ENCODE peak calls at places on chromosomes 7 and 10, in six cellular contexts. Z is lower leg skin; A is ovary; N is fibroblast of the aortic adventitia; Y is AG09309; R is CD4-positive, alpha-beta T cell. Q is an unnamed sample.
A peak's percentile ranks its signal among the peaks of the same experiment; 100 is the strongest.

GRCh38 chr7:27346531-27347260 is 104.1 kb downstream of the EVX1 start:
- DNase-seq in Z (peak; percentile 39), A (peak; percentile 47), N (peak; percentile 32), Y (peak; percentile 74), R (no peak), Q (no peak)

GRCh38 chr7:82268632-82269031 is 174.9 kb downstream of the CACNA2D1 start:
- DNase-seq in Z (no peak), A (no peak), N (peak; percentile 25), Y (no peak), R (no peak), Q (no peak)

GRCh38 chr10:73433538-73433867 is at the start of gene MSS51:
- DNase-seq in Z (no peak), A (no peak), N (no peak), Y (no peak), R (no peak), Q (no peak)

GRCh38 chr7:125253454-125254182 is 324.0 kb upstream of the POT1 start:
- DNase-seq in Z (no peak), A (no peak), N (no peak), Y (no peak), R (no peak), Q (no peak)

GRCh38 chr7:80833289-80834104 is 85.4 kb downstream of the SEMA3C start:
- DNase-seq in Z (no peak), A (no peak), N (peak; percentile 52), Y (no peak), R (no peak), Q (no peak)

GRCh38 chr7:22658031-22658430 is 69.0 kb upstream of the IL6 start:
- DNase-seq in Z (no peak), A (no peak), N (no peak), Y (no peak), R (no peak), Q (no peak)

GRCh38 chr7:115789901-115790300 is 240.7 kb downstream of the TFEC start:
- DNase-seq in Z (no peak), A (no peak), N (no peak), Y (no peak), R (no peak), Q (no peak)

GRCh38 chr7:90401989-90402388 is 1.3 kb upstream of the CLDN12 start:
- DNase-seq in Z (no peak), A (no peak), N (peak; percentile 42), Y (no peak), R (no peak), Q (no peak)

GRCh38 chr7:141700848-141701371 is 1.1 kb downstream of the DENND11 start:
- DNase-seq in Z (no peak), A (no peak), N (no peak), Y (no peak), R (no peak), Q (no peak)

GRCh38 chr10:110781139-110781538 is 90.6 kb upstream of the PDCD4 start:
- DNase-seq in Z (no peak), A (no peak), N (no peak), Y (no peak), R (no peak), Q (no peak)

GRCh38 chr7:144148224-144148827 is 25.4 kb downstream of the OR2A14 start:
- DNase-seq in Z (no peak), A (no peak), N (no peak), Y (no peak), R (no peak), Q (no peak)

GRCh38 chr7:1843271-1843861 is 173.3 kb downstream of the ELFN1 start:
- DNase-seq in Z (no peak), A (peak; percentile 21), N (no peak), Y (no peak), R (no peak), Q (no peak)

GRCh38 chr7:18694484-18694883 is 198.9 kb downstream of the HDAC9 start:
- DNase-seq in Z (no peak), A (no peak), N (no peak), Y (no peak), R (no peak), Q (no peak)

GRCh38 chr7:30974605-30975256 is 11.0 kb downstream of the GHRHR start:
- DNase-seq in Z (no peak), A (no peak), N (peak; percentile 61), Y (no peak), R (no peak), Q (peak; percentile 89)

GRCh38 chr10:91909178-91909677 is at the start of gene FGFBP3:
- DNase-seq in Z (no peak), A (peak; percentile 52), N (peak; percentile 44), Y (no peak), R (no peak), Q (peak; percentile 23)

GRCh38 chr7:24980695-24981543 is 941 bp upstream of the OSBPL3 start:
- DNase-seq in Z (no peak), A (peak; percentile 41), N (peak; percentile 56), Y (no peak), R (peak; percentile 39), Q (peak; percentile 75)

GRCh38 chr7:129949292-129950133 is 3.2 kb downstream of the UBE2H start:
- DNase-seq in Z (peak; percentile 37), A (peak; percentile 39), N (peak; percentile 87), Y (no peak), R (no peak), Q (peak; percentile 52)

GRCh38 chr10:17162828-17163227 is 33.2 kb upstream of the CUBN start:
- DNase-seq in Z (no peak), A (no peak), N (no peak), Y (no peak), R (no peak), Q (no peak)

GRCh38 chr7:94561841-94562514 is 52.4 kb downstream of the CASD1 start:
- DNase-seq in Z (no peak), A (no peak), N (peak; percentile 21), Y (no peak), R (no peak), Q (no peak)

GRCh38 chr10:112126172-112126571 is 57.4 kb downstream of the GPAM start:
- DNase-seq in Z (no peak), A (no peak), N (no peak), Y (no peak), R (no peak), Q (no peak)

GRCh38 chr7:143345428-143345900 is 17.0 kb downstream of the FAM131B start:
- DNase-seq in Z (no peak), A (peak; percentile 49), N (no peak), Y (no peak), R (peak; percentile 53), Q (peak; percentile 41)

GRCh38 chr7:51455086-51455485 is 138.5 kb upstream of the COBL start:
- DNase-seq in Z (no peak), A (no peak), N (no peak), Y (no peak), R (no peak), Q (no peak)

GRCh38 chr7:131501422-131501821 is 55.0 kb downstream of the PODXL start:
- DNase-seq in Z (no peak), A (no peak), N (peak; percentile 43), Y (peak; percentile 52), R (peak; percentile 14), Q (peak; percentile 69)

GRCh38 chr10:80357000-80357803 is 621 bp downstream of the DYDC2 start:
- DNase-seq in Z (no peak), A (peak; percentile 40), N (no peak), Y (no peak), R (no peak), Q (no peak)

GRCh38 chr7:116166167-116166566 is 44.2 kb upstream of the TES start:
- DNase-seq in Z (no peak), A (no peak), N (no peak), Y (no peak), R (no peak), Q (no peak)

GRCh38 chr10:6313107-6313895 is 110.6 kb downstream of the PFKFB3 start:
- DNase-seq in Z (no peak), A (no peak), N (no peak), Y (no peak), R (no peak), Q (no peak)

GRCh38 chr7:91657386-91658120 is 222.9 kb downstream of the MTERF1 start:
- DNase-seq in Z (peak; percentile 18), A (no peak), N (peak; percentile 99), Y (peak; percentile 89), R (no peak), Q (no peak)

GRCh38 chr10:77961668-77962067 is 35.1 kb upstream of the DLG5 start:
- DNase-seq in Z (no peak), A (no peak), N (no peak), Y (no peak), R (no peak), Q (no peak)

GRCh38 chr10:77967611-77968022 is 41.1 kb upstream of the DLG5 start:
- DNase-seq in Z (no peak), A (no peak), N (no peak), Y (no peak), R (no peak), Q (no peak)

GRCh38 chr10:77963901-77964300 is 37.3 kb upstream of the DLG5 start:
- DNase-seq in Z (no peak), A (no peak), N (no peak), Y (no peak), R (no peak), Q (no peak)

GRCh38 chr10:77962350-77963146 is 36.0 kb upstream of the DLG5 start:
- DNase-seq in Z (no peak), A (no peak), N (no peak), Y (no peak), R (no peak), Q (no peak)

DNA sequence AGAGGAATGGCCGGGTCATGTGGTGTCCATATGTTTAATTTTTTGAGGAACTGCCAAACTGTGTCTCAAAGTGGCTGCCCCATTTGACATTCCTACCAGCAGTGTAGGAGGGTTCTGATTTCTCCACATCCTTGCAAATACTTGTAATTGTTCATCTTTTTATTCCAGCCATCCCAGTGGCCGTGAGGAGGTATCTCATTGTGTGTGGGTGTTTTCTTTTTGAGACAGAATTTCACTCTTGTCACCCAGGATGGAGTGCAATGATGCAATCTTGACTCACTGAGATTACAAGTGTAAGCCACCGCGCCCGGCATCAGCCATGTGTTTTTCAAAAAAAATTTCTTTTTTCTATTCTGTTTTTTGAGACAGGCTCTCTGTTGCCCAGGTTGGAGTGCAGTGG is 38.7 kb upstream of the DLG5 start:
- DNase-seq in Z (no peak), A (no peak), N (peak; percentile 90), Y (peak; percentile 57), R (no peak), Q (no peak)
- TF ChIP-seq CTCF in Z (no peak), A (no peak), N (peak; percentile 33), Y (no peak), R (no peak), Q (no peak)

GRCh38 chr10:83222832-83223742 is 916.2 kb upstream of the GHITM start:
- DNase-seq in Z (no peak), A (no peak), N (no peak), Y (no peak), R (no peak), Q (no peak)
- TF ChIP-seq CTCF in Z (no peak), A (no peak), N (no peak), Y (no peak), R (no peak), Q (no peak)

DNA sequence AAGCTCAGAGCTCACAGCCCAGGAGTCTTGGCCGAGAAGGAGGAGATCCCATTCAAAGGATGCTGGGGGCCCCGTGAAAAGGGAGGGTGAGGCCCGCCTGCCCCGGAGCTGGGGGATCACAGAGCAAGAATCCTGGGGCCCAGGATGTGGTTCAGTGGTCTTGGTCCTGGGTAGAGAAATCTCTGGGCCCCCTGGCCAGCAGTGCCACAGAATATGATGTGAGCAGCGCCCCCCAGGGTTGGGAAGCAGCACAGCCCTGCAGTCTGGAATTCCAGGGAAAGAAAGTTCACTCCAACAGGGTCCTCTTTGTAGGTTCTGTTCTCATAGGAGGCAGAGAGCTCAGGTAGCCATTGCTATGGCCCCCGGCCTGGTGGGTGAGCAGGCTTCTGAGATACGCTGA is 77.6 kb upstream of the GNA12 start:
- DNase-seq in Z (no peak), A (no peak), N (no peak), Y (no peak), R (no peak), Q (no peak)
- TF ChIP-seq CTCF in Z (no peak), A (no peak), N (peak; percentile 25), Y (peak; percentile 29), R (no peak), Q (no peak)

GRCh38 chr7:106959753-106960152 is 84.8 kb upstream of the PRKAR2B start:
- DNase-seq in Z (no peak), A (no peak), N (no peak), Y (no peak), R (no peak), Q (peak; percentile 3)
- TF ChIP-seq CTCF in Z (no peak), A (no peak), N (no peak), Y (no peak), R (no peak), Q (peak; percentile 40)